ENCODE peak calls at places on chromosomes 4 and X, in four cellular contexts. M, X, U and J are unnamed samples.

GRCh38 chr4:71411976-71412375 is 73.2 kb downstream of the SLC4A4 start:
- DNase-seq in M (no peak), X (no peak), U (no peak), J (no peak)

GRCh38 chr4:2595436-2595835 is 59.0 kb downstream of the FAM193A start:
- DNase-seq in M (no peak), X (no peak), U (no peak), J (no peak)

GRCh38 chrX:49053223-49054072 is 5.4 kb upstream of the CCDC120 start:
- DNase-seq in M (peak), X (peak), U (no peak), J (no peak)

GRCh38 chrX:153726286-153727107 is 1.8 kb downstream of the ABCD1 start:
- DNase-seq in M (peak), X (no peak), U (no peak), J (no peak)

GRCh38 chrX:134622056-134622812 is 36.0 kb downstream of the PLAC1 start:
- DNase-seq in M (no peak), X (no peak), U (no peak), J (peak)

GRCh38 chr4:78624048-78624447 is 72.5 kb downstream of the ANXA3 start:
- DNase-seq in M (no peak), X (no peak), U (no peak), J (no peak)

GRCh38 chr4:156512622-156513021 is 459.0 kb downstream of the PDGFC start:
- DNase-seq in M (no peak), X (no peak), U (no peak), J (no peak)

GRCh38 chr4:157303471-157303960 is 83.0 kb downstream of the GRIA2 start:
- DNase-seq in M (no peak), X (no peak), U (no peak), J (no peak)

GRCh38 chrX:128928636-128929035 is 594.7 kb downstream of the SMARCA1 start:
- DNase-seq in M (no peak), X (no peak), U (no peak), J (no peak)

GRCh38 chrX:26952213-26952612 is 510.9 kb downstream of the PPP4R3C start:
- DNase-seq in M (no peak), X (no peak), U (no peak), J (no peak)

GRCh38 chr4:164293181-164293580 is 460.8 kb upstream of the SMIM31 start:
- DNase-seq in M (no peak), X (no peak), U (no peak), J (no peak)